ENCODE peak calls at places on chromosomes 7 and 10, in six cellular contexts. K is esophagus squamous epithelium; S is CD8-positive, alpha-beta T cell; D is A673; B is IMR-90; V is uterus. Y is an unnamed sample.

GRCh38 chr7:68724965-68725364 is 873.3 kb upstream of the AUTS2 start:
- DNase-seq in K (no peak), S (no peak), D (no peak), B (no peak), V (no peak), Y (no peak)

GRCh38 chr7:134995239-134996096 is 9.2 kb downstream of the AGBL3 start:
- DNase-seq in K (no peak), S (peak; percentile 61), D (no peak), B (no peak), V (no peak), Y (no peak)

GRCh38 chr7:141053626-141054025 is 20.2 kb upstream of the TMEM178B start:
- DNase-seq in K (no peak), S (peak; percentile 65), D (no peak), B (no peak), V (no peak), Y (no peak)

GRCh38 chr10:17647316-17647715 is 3.4 kb downstream of the STAM start:
- DNase-seq in K (no peak), S (no peak), D (no peak), B (no peak), V (no peak), Y (no peak)

GRCh38 chr7:39187130-39187529 is 209.4 kb downstream of the POU6F2 start:
- DNase-seq in K (no peak), S (no peak), D (no peak), B (no peak), V (no peak), Y (no peak)

GRCh38 chr10:131703941-131704340 is 196.9 kb upstream of the PPP2R2D start:
- DNase-seq in K (no peak), S (no peak), D (no peak), B (no peak), V (no peak), Y (no peak)

GRCh38 chr10:93403741-93404354 is 78.3 kb downstream of the MYOF start:
- DNase-seq in K (no peak), S (no peak), D (no peak), B (no peak), V (no peak), Y (no peak)

GRCh38 chr10:129462257-129462795 is 4.7 kb upstream of the MGMT start:
- DNase-seq in K (no peak), S (no peak), D (no peak), B (no peak), V (no peak), Y (no peak)

GRCh38 chr7:26440993-26441636 is 149.5 kb downstream of the SNX10 start:
- DNase-seq in K (no peak), S (no peak), D (no peak), B (no peak), V (no peak), Y (no peak)

GRCh38 chr7:128122577-128123290 is 91.5 kb upstream of the LRRC4 start:
- DNase-seq in K (no peak), S (no peak), D (no peak), B (no peak), V (no peak), Y (no peak)

GRCh38 chr7:451255-452229 is 68.1 kb downstream of the PDGFA start:
- DNase-seq in K (no peak), S (no peak), D (no peak), B (no peak), V (no peak), Y (no peak)

DNA sequence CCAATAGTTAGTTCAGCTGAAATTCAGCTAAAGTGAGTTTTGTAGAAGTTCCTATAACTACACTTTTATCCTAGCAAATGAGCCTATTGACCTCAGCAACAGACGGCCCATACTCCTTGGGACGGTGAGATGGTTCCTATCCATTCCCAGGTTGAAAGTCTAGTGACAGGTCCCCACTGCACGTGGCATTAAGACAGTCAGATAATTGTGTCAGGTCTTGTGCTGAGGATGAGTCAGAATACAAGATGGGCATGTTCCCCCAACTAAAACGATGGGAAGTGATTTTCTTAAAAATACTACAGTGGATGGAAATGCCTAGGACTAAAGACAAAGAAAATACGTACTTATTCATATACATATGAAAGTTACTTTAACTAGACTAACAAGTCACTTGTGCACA is 2.1 kb downstream of the CAV1 start:
- DNase-seq in K (no peak), S (no peak), D (no peak), B (no peak), V (no peak), Y (no peak)
- H3K4me1 ChIP-seq in K (peaks cover 90% of the 10 kb centered on the region), S (peaks cover 21% of the 10 kb centered on the region), D (peaks cover 26% of the 10 kb centered on the region), B (peaks cover 11% of the 10 kb centered on the region), V (no peaks in the 10 kb centered on the region), Y (peaks cover 61% of the 10 kb centered on the region)

DNA sequence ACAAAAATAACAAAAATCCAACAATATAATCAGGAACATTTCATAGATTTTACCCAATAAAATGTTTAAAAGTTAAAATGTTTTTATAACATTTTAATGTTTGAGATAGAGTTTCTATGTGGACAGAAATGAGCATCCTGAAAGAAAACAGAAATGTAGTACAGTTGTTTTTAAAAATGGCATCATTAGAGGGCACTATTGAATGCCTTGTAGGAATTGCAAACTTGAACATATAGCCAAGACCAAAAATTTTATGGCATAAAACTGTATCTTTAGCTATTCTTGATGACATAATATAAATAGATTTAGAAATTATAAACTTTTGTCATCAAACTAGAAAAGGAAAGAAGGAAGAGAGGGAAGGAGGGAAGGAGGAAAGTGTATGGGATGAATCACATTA is 1372.7 kb downstream of the GATA3 start:
- DNase-seq in K (no peak), S (no peak), D (no peak), B (no peak), V (no peak), Y (no peak)
- TF ChIP-seq CTCF in K (no peak), S (no peak), D (no peak), B (no peak), V (no peak), Y (peak; percentile 30)

DNA sequence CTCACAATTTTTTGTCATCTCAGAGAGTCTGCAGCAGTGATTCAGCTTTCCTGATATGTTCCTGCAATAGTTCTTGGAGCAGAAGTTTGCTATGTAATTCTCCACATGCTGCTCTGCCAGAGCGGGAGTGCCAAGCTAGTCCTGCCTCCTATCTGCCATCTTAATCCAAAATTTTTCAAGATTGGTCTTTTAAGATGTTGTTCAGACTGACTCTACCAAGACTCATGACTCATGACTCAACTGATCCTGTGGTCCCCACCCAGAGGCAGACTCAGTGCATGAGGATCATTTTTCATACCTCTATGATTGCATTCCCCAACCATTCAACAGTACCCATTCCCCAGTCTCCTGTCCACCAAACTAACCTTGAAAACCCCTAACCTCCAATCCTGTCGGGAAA is 470.8 kb downstream of the INHBA start:
- DNase-seq in K (no peak), S (no peak), D (no peak), B (peak; percentile 33), V (no peak), Y (no peak)
- H3K27ac ChIP-seq in K (no peak overlapping the region), S (no peak overlapping the region), D (no peak overlapping the region), B (no peak overlapping the region), V (no peak overlapping the region), Y (peak overlapping the region; percentile 12)

DNA sequence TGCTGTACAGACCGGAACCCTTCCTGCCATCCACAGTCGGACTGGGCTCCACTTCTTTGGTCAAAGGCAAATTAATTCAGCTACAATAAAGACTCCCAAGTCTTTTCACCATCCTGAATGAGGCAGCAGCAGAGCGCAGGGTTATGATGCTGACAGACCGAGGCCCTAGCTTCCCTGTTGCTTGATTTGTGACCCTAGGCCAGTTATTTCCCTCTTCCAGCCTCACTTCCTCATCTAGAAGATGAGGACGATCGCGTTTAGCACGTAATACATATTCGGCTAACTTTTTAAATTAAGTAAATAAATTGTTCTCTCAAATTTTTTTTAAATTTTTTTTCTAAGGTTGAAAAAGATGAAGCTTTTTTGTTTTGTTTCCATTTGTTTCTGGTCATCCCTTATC is 18.1 kb downstream of the ADRB1 start:
- DNase-seq in K (no peak), S (no peak), D (no peak), B (no peak), V (no peak), Y (no peak)
- H3K4me1 ChIP-seq in K (peaks cover 48% of the 10 kb centered on the region), S (no peaks in the 10 kb centered on the region), D (peaks cover 27% of the 10 kb centered on the region), B (no peaks in the 10 kb centered on the region), V (no peaks in the 10 kb centered on the region), Y (peaks cover 21% of the 10 kb centered on the region)

GRCh38 chr10:51792678-51793077 is 93.3 kb upstream of the CSTF2T start:
- DNase-seq in K (no peak), S (no peak), D (no peak), B (no peak), V (no peak), Y (no peak)
- TF ChIP-seq CTCF in K (no peak), S (no peak), D (no peak), B (no peak), V (no peak), Y (no peak)

GRCh38 chr10:76287856-76288255 is 856.4 kb downstream of the LRMDA start:
- DNase-seq in K (no peak), S (no peak), D (no peak), B (peak; percentile 6), V (no peak), Y (no peak)
- H3K27ac ChIP-seq in K (no peak overlapping the region), S (no peak overlapping the region), D (no peak overlapping the region), B (no peak overlapping the region), V (peak overlapping the region; percentile 24), Y (no peak overlapping the region)

GRCh38 chr10:68088030-68088396 is 12.9 kb upstream of the HERC4 start:
- DNase-seq in K (no peak), S (no peak), D (no peak), B (no peak), V (no peak), Y (no peak)
- H3K4me1 ChIP-seq in K (peaks cover 17% of the 10 kb centered on the region), S (no peaks in the 10 kb centered on the region), D (peaks cover 37% of the 10 kb centered on the region), B (peaks cover 15% of the 10 kb centered on the region), V (no peaks in the 10 kb centered on the region), Y (peaks cover 41% of the 10 kb centered on the region)

GRCh38 chr7:100612730-100613446 is 548 bp downstream of the MOSPD3 start:
- DNase-seq in K (no peak), S (peak; percentile 65), D (no peak), B (no peak), V (no peak), Y (no peak)
- TF ChIP-seq CTCF in K (no peak), S (no peak), D (peak; percentile 27), B (no peak), V (no peak), Y (peak; percentile 10)